ENCODE peak calls at places on chromosomes 4 and X, in seven cellular contexts. R is fibroblast of the conjunctiva, G is T-helper 2 cell, S is OCI-LY7, T is NCI-H1105 treated with DMSO at 0.1 percent for 48 hours, P is body of pancreas, C is fibroblast of lung. L is an unnamed sample.

GRCh38 chrX:9438950-9439494 is 25.8 kb upstream of the TBL1X start:
- DNase-seq in R (no peak), G (no peak), S (no peak), T (no peak), P (no peak), C (no peak), L (no peak)

GRCh38 chrX:9861711-9862110 is 75.5 kb downstream of the SHROOM2 start:
- DNase-seq in R (no peak), G (no peak), S (no peak), T (no peak), P (no peak), C (no peak), L (no peak)

GRCh38 chr4:77155631-77156345 is 1.2 kb upstream of the CCNG2 start:
- DNase-seq in R (no peak), G (no peak), S (peak; percentile 38), T (peak; percentile 39), P (no peak), C (no peak), L (no peak)

GRCh38 chr4:127783971-127784519 is 1.9 kb downstream of the HSPA4L start:
- DNase-seq in R (no peak), G (no peak), S (no peak), T (no peak), P (no peak), C (no peak), L (no peak)

GRCh38 chr4:81664079-81664478 is 192.4 kb upstream of the RASGEF1B start:
- DNase-seq in R (no peak), G (no peak), S (no peak), T (peak; percentile 28), P (no peak), C (no peak), L (no peak)

GRCh38 chr4:7771056-7771455 is 168.6 kb downstream of the AFAP1 start:
- DNase-seq in R (no peak), G (no peak), S (no peak), T (no peak), P (no peak), C (no peak), L (no peak)

GRCh38 chr4:165360985-165361678 is 17.7 kb upstream of the CPE start:
- DNase-seq in R (no peak), G (no peak), S (no peak), T (no peak), P (no peak), C (no peak), L (no peak)

GRCh38 chr4:173057442-173057841 is 111.2 kb upstream of the GALNT7 start:
- DNase-seq in R (no peak), G (no peak), S (no peak), T (peak; percentile 60), P (no peak), C (no peak), L (no peak)

GRCh38 chrX:50081282-50081955 is 119.4 kb downstream of the AKAP4 start:
- DNase-seq in R (no peak), G (no peak), S (no peak), T (peak; percentile 33), P (peak; percentile 32), C (peak; percentile 23), L (peak; percentile 54)

GRCh38 chr4:55253911-55254593 is 92.0 kb upstream of the SRD5A3 start:
- DNase-seq in R (no peak), G (no peak), S (no peak), T (no peak), P (no peak), C (no peak), L (no peak)

GRCh38 chrX:7272301-7272700 is 124.3 kb upstream of the PUDP start:
- DNase-seq in R (no peak), G (no peak), S (no peak), T (no peak), P (no peak), C (no peak), L (no peak)

GRCh38 chr4:75821966-75822365 is 80.3 kb downstream of the PPEF2 start:
- DNase-seq in R (no peak), G (no peak), S (no peak), T (no peak), P (no peak), C (peak; percentile 16), L (no peak)

GRCh38 chr4:2825740-2826139 is 17.9 kb upstream of the ADD1 start:
- DNase-seq in R (no peak), G (no peak), S (no peak), T (no peak), P (no peak), C (no peak), L (no peak)

GRCh38 chr4:146442801-146443200 is 78.9 kb downstream of the SLC10A7 start:
- DNase-seq in R (peak; percentile 22), G (no peak), S (no peak), T (no peak), P (no peak), C (peak; percentile 48), L (no peak)

GRCh38 chrX:99572711-99573110 is 837.4 kb downstream of the PCDH19 start:
- DNase-seq in R (no peak), G (no peak), S (no peak), T (no peak), P (no peak), C (no peak), L (no peak)

GRCh38 chr4:48967626-48968025 is 18.4 kb upstream of the CWH43 start:
- DNase-seq in R (no peak), G (no peak), S (no peak), T (no peak), P (no peak), C (peak; percentile 6), L (no peak)

GRCh38 chr4:26321326-26322276 is 787 bp downstream of the RBPJ start:
- DNase-seq in R (no peak), G (no peak), S (peak; percentile 50), T (peak; percentile 32), P (peak; percentile 23), C (peak; percentile 58), L (no peak)

GRCh38 chrX:18934708-18935107 is 49.2 kb downstream of the PHKA2 start:
- DNase-seq in R (no peak), G (no peak), S (no peak), T (no peak), P (no peak), C (no peak), L (no peak)

GRCh38 chrX:100995469-100995868 is 26.0 kb downstream of the ARL13A start:
- DNase-seq in R (peak; percentile 16), G (no peak), S (no peak), T (no peak), P (no peak), C (peak; percentile 56), L (no peak)